ENCODE peak calls at places on chromosomes 13 and 19, in four cellular contexts. J, O, K and Z are unnamed samples.

GRCh38 chr13:30341815-30342570 is 34.6 kb upstream of the KATNAL1 start:
- DNase-seq in J (peak; percentile 70), O (peak; percentile 82), K (peak; percentile 92), Z (peak; percentile 89)

GRCh38 chr19:27714857-27715256 is 1498.1 kb downstream of the UQCRFS1 start:
- DNase-seq in J (no peak), O (no peak), K (no peak), Z (no peak)

GRCh38 chr13:27728271-27728670 is 64.0 kb upstream of the GSX1 start:
- DNase-seq in O (no peak), J (no peak), K (no peak), Z (no peak)

GRCh38 chr19:11769995-11770394 is 3.2 kb downstream of the ZNF441 start:
- DNase-seq in K (no peak), J (no peak), O (no peak), Z (no peak)

GRCh38 chr19:43534811-43535761 is 2.1 kb downstream of the ZNF575 start:
- DNase-seq in O (peak; percentile 60), J (peak; percentile 36), K (peak; percentile 80), Z (peak; percentile 70)

GRCh38 chr13:51311271-51311670 is 28.2 kb upstream of the SERPINE3 start:
- DNase-seq in K (no peak), O (no peak), J (no peak), Z (no peak)

GRCh38 chr19:30253581-30253996 is 118.6 kb upstream of the ZNF536 start:
- DNase-seq in O (no peak), K (no peak), J (no peak), Z (no peak)

GRCh38 chr19:50252111-50252886 is 48.9 kb downstream of the MYH14 start:
- DNase-seq in O (no peak), K (peak; percentile 29), J (no peak), Z (no peak)

GRCh38 chr13:44739539-44739938 is 163.4 kb upstream of the TSC22D1 start:
- DNase-seq in J (no peak), K (no peak), O (no peak), Z (no peak)

GRCh38 chr13:50124536-50125305 is 109.5 kb downstream of the KCNRG start:
- DNase-seq in O (peak; percentile 99), K (peak; percentile 99), J (peak; percentile 94), Z (peak; percentile 97)

GRCh38 chr13:99312493-99312883 is 5.3 kb upstream of the GPR183 start:
- DNase-seq in J (peak; percentile 59), O (peak; percentile 59), K (peak; percentile 88), Z (peak; percentile 45)

GRCh38 chr13:31947105-31947504 is 84.5 kb upstream of the FRY start:
- DNase-seq in K (no peak), O (no peak), J (no peak), Z (no peak)

GRCh38 chr13:32587774-32588165 is 1.5 kb downstream of the PDS5B start:
- DNase-seq in O (no peak), K (no peak), J (no peak), Z (no peak)

GRCh38 chr19:10640361-10640760 is 13.8 kb upstream of the ILF3 start:
- DNase-seq in J (no peak), K (no peak), O (no peak), Z (no peak)

GRCh38 chr19:54431255-54431838 is 16.1 kb downstream of the TTYH1 start:
- DNase-seq in O (no peak), J (no peak), K (no peak), Z (peak; percentile 56)

GRCh38 chr19:16025108-16026101 is 50.9 kb upstream of the TPM4 start:
- DNase-seq in O (no peak), J (no peak), K (peak; percentile 56), Z (no peak)

GRCh38 chr13:47650221-47650620 is 350.9 kb downstream of the SUCLA2 start:
- DNase-seq in O (no peak), J (no peak), K (no peak), Z (no peak)

GRCh38 chr13:74889321-74889720 is 592.6 kb downstream of the TBC1D4 start:
- DNase-seq in O (no peak), K (no peak), J (no peak), Z (no peak)

GRCh38 chr13:95235944-95236343 is 65.3 kb downstream of the ABCC4 start:
- DNase-seq in K (no peak), O (no peak), J (no peak), Z (no peak)

GRCh38 chr19:30369833-30370232 is 2.4 kb upstream of the ZNF536 start:
- DNase-seq in K (no peak), O (no peak), J (no peak), Z (no peak)

GRCh38 chr13:98144501-98145350 is 1.8 kb downstream of the FARP1 start:
- DNase-seq in J (no peak), K (no peak), O (no peak), Z (no peak)

GRCh38 chr13:79398915-79399314 is 7.1 kb downstream of the RBM26 start:
- DNase-seq in O (no peak), K (no peak), J (no peak), Z (no peak)

GRCh38 chr19:7705387-7706187 is 3.7 kb upstream of the FCER2 start:
- DNase-seq in O (peak; percentile 47), K (peak; percentile 81), J (peak; percentile 19), Z (peak; percentile 30)

GRCh38 chr13:94292323-94292640 is 187.2 kb downstream of the DCT start:
- DNase-seq in O (no peak), K (no peak), J (no peak), Z (no peak)

GRCh38 chr19:14536926-14537692 is 7.7 kb downstream of the TECR start:
- DNase-seq in K (peak; percentile 82), J (no peak), O (peak; percentile 74), Z (peak; percentile 72)

GRCh38 chr19:42226886-42227285 is 6.8 kb downstream of the ZNF526 start:
- DNase-seq in K (no peak), O (no peak), J (no peak), Z (no peak)

GRCh38 chr13:51502206-51502651 is 49.4 kb upstream of the INTS6 start:
- DNase-seq in O (no peak), K (no peak), J (no peak), Z (no peak)

GRCh38 chr13:22287343-22287922 is 616.6 kb downstream of the FGF9 start:
- DNase-seq in J (no peak), O (no peak), K (no peak), Z (no peak)

GRCh38 chr19:58399903-58400637 is 4.6 kb downstream of the RNF225 start:
- DNase-seq in O (no peak), K (peak; percentile 50), J (no peak), Z (no peak)

GRCh38 chr19:18006895-18007604 is 920 bp upstream of the ARRDC2 start:
- DNase-seq in O (peak; percentile 84), K (peak; percentile 90), J (peak; percentile 76), Z (peak; percentile 81)
- H3K27ac ChIP-seq in O (peak overlapping the region; percentile 93), K (no peak overlapping the region), J (peak overlapping the region; percentile 90), Z (peak overlapping the region; percentile 90)

GRCh38 chr13:110447058-110447511 is 114.4 kb downstream of the RAB20 start:
- DNase-seq in J (no peak), O (no peak), K (no peak), Z (no peak)
- H3K36me3 ChIP-seq in J (no peaks in the 10 kb centered on the region), O (peaks cover 100% of the 10 kb centered on the region), K (peaks cover 12% of the 10 kb centered on the region), Z (peaks cover 86% of the 10 kb centered on the region)

GRCh38 chr19:3054972-3055740 is 7.1 kb downstream of the TLE5 start:
- DNase-seq in O (no peak), J (no peak), K (no peak), Z (no peak)
- H3K27ac ChIP-seq in O (no peak overlapping the region), J (peak overlapping the region; percentile 91), K (no peak overlapping the region), Z (peak overlapping the region; percentile 97)

GRCh38 chr13:23963947-23964346 is 66.6 kb upstream of the C1QTNF9B start:
- DNase-seq in O (no peak), K (no peak), J (no peak), Z (no peak)

GRCh38 chr13:23966221-23966690 is 69.0 kb upstream of the C1QTNF9B start:
- DNase-seq in K (no peak), J (no peak), O (no peak), Z (no peak)

GRCh38 chr13:23969672-23970071 is 72.4 kb upstream of the C1QTNF9B start:
- DNase-seq in J (no peak), O (no peak), K (no peak), Z (no peak)

GRCh38 chr13:23965346-23965745 is 68.0 kb upstream of the C1QTNF9B start:
- DNase-seq in J (no peak), O (no peak), K (no peak), Z (no peak)

DNA sequence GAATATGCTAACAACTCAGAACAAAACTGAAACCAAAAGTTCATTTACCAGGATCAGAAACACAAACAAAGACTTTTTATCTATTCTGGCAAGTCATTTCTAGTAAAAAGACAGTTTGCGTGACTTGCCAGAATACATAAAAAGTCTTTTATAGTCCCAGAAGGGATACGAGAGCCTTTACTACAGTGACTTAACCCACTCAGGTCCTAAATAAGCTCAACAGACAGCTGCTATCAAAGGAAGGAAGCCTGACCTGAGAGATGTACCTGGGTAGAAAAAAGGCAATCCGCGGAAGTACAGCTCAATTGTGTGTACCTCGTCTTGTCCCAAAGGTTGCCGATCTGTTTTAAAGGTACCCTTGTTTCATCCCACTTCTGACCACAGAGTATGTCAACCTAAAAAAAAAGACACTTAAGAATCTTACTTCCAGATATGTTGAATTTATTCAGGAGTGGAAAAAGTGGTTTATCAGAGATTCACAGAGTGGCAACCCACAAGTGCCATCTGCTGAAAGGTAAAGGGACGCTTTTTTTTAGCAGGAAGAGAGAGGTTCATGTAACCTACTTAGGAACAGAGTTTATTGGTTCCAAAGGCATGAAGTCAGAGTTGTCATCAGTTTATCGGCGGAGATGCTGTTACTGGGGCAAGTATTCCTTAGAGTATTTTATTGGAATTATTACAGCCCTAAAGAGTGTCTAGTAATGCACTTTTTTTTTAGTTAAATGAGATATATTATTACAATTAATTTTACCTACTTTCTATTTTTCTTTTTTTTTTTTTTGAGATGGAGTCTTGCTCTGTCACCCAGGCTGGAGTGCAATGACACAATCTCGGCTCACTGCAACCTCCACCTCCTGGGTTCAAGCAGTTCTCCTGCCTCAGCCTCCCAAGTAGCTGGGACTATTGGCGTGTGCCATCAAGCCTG is 69.7 kb upstream of the C1QTNF9B start:
- DNase-seq in K (no peak), O (no peak), J (no peak), Z (no peak)
- H3K36me3 ChIP-seq in K (no peaks in the 10 kb centered on the region), O (no peaks in the 10 kb centered on the region), J (no peaks in the 10 kb centered on the region), Z (no peaks in the 10 kb centered on the region)